ENCODE peak calls at places on chromosomes 2 and 18, in nine cellular contexts. K, U, E, Y, Q, P, Z, T and N are unnamed samples.

GRCh38 chr18:11902522-11903292 is 5.4 kb downstream of the MPPE1 start:
- DNase-seq in K (no peak), U (no peak), E (no peak), Y (no peak), Q (peak; percentile 24), P (no peak), Z (no peak), T (no peak), N (no peak)

GRCh38 chr2:239991689-239992314 is 33.3 kb downstream of the NDUFA10 start:
- DNase-seq in K (no peak), U (peak; percentile 35), E (no peak), Y (no peak), Q (peak; percentile 73), P (no peak), Z (no peak), T (no peak), N (no peak)

GRCh38 chr18:48774941-48775340 is 175.8 kb downstream of the SMAD7 start:
- DNase-seq in K (no peak), U (no peak), E (no peak), Y (no peak), Q (no peak), P (no peak), Z (no peak), T (no peak), N (no peak)

GRCh38 chr2:235098736-235099494 is 147.1 kb downstream of the SH3BP4 start:
- DNase-seq in K (no peak), U (no peak), E (no peak), Y (no peak), Q (peak; percentile 36), P (no peak), Z (no peak), T (no peak), N (no peak)

GRCh38 chr2:239224249-239224605 is 176.6 kb downstream of the HDAC4 start:
- DNase-seq in K (no peak), U (peak; percentile 15), E (peak; percentile 26), Y (no peak), Q (no peak), P (no peak), Z (no peak), T (no peak), N (no peak)

GRCh38 chr2:239654266-239654665 is 253.4 kb upstream of the HDAC4 start:
- DNase-seq in K (no peak), U (no peak), E (no peak), Y (no peak), Q (no peak), P (no peak), Z (no peak), T (no peak), N (no peak)

GRCh38 chr2:25445464-25445863 is 103.7 kb upstream of the DNMT3A start:
- DNase-seq in K (no peak), U (no peak), E (no peak), Y (no peak), Q (no peak), P (no peak), Z (no peak), T (no peak), N (no peak)

GRCh38 chr18:79760348-79760747 is 37.4 kb upstream of the KCNG2 start:
- DNase-seq in K (peak; percentile 2), U (no peak), E (no peak), Y (no peak), Q (no peak), P (no peak), Z (no peak), T (no peak), N (no peak)

GRCh38 chr2:217512259-217512658 is 490.5 kb downstream of the TNS1 start:
- DNase-seq in K (no peak), U (no peak), E (no peak), Y (no peak), Q (no peak), P (no peak), Z (no peak), T (no peak), N (no peak)

GRCh38 chr18:50674307-50674706 is 114.4 kb downstream of the MAPK4 start:
- DNase-seq in K (no peak), U (no peak), E (no peak), Y (no peak), Q (no peak), P (no peak), Z (no peak), T (peak; percentile 62), N (no peak)

GRCh38 chr2:86621290-86621943 is 2.2 kb downstream of the RNF103 start:
- DNase-seq in K (no peak), U (no peak), E (no peak), Y (no peak), Q (peak; percentile 13), P (no peak), Z (no peak), T (no peak), N (no peak)

GRCh38 chr2:242038166-242038927 is 168.8 kb downstream of the RTP5 start:
- DNase-seq in K (peak; percentile 21), U (no peak), E (no peak), Y (no peak), Q (no peak), P (no peak), Z (no peak), T (no peak), N (no peak)

GRCh38 chr2:164800572-164800971 is 41.1 kb downstream of the COBLL1 start:
- DNase-seq in K (no peak), U (no peak), E (no peak), Y (no peak), Q (no peak), P (no peak), Z (no peak), T (no peak), N (no peak)
- H3K4me3 ChIP-seq in K (no peak overlapping the region), U (no peak overlapping the region), E (no peak overlapping the region), Y (no peak overlapping the region), Q (no peak overlapping the region), P (no peak overlapping the region), Z (no peak overlapping the region), T (no peak overlapping the region), N (no peak overlapping the region)

GRCh38 chr2:141565597-141565996 is 565.2 kb downstream of the LRP1B start:
- DNase-seq in K (no peak), U (no peak), E (no peak), Y (no peak), Q (no peak), P (no peak), Z (no peak), T (no peak), N (no peak)

GRCh38 chr2:141557329-141558098 is 573.3 kb downstream of the LRP1B start:
- DNase-seq in K (no peak), U (no peak), E (no peak), Y (no peak), Q (peak; percentile 96), P (no peak), Z (no peak), T (no peak), N (no peak)

GRCh38 chr2:141555876-141556470 is 574.8 kb downstream of the LRP1B start:
- DNase-seq in K (no peak), U (no peak), E (no peak), Y (no peak), Q (no peak), P (no peak), Z (no peak), T (no peak), N (no peak)

GRCh38 chr2:141554810-141555209 is 576.0 kb downstream of the LRP1B start:
- DNase-seq in K (no peak), U (no peak), E (no peak), Y (no peak), Q (peak; percentile 63), P (no peak), Z (no peak), T (no peak), N (no peak)

DNA sequence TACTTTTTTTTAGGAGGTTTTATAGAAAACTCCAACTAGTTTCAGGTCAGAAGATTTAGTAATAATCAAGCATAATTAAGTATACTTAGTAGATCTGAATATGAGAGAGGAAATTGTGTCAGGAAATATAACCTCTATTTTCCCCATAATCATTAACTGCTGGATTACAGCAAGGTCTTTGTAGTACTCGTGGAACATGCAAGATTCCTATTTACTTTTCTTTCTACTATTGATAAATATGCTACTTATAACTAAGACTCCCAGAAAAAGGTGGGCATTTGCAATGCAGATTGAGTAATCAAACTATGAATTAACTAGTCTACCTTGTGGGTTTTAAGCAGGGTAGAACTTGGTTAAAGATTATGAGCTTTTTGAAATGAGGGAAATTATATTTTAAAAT is 570.1 kb downstream of the LRP1B start:
- DNase-seq in K (no peak), U (no peak), E (no peak), Y (no peak), Q (no peak), P (no peak), Z (no peak), T (no peak), N (no peak)
- H3K4me3 ChIP-seq in K (no peak overlapping the region), U (no peak overlapping the region), E (no peak overlapping the region), Y (no peak overlapping the region), Q (no peak overlapping the region), P (no peak overlapping the region), Z (no peak overlapping the region), T (no peak overlapping the region), N (no peak overlapping the region)

GRCh38 chr2:98731709-98732349 is 897 bp upstream of the MGAT4A start:
- DNase-seq in K (no peak), U (no peak), E (no peak), Y (no peak), Q (no peak), P (no peak), Z (no peak), T (no peak), N (no peak)

GRCh38 chr2:98730053-98730850 is 680 bp downstream of the MGAT4A start:
- DNase-seq in K (peak; percentile 75), U (peak; percentile 49), E (peak; percentile 77), Y (peak; percentile 29), Q (no peak), P (peak; percentile 53), Z (peak; percentile 46), T (peak; percentile 48), N (peak; percentile 45)

GRCh38 chr2:98730851-98731708 is at the start of gene MGAT4A:
- DNase-seq in K (peak; percentile 90), U (peak; percentile 63), E (peak; percentile 91), Y (peak; percentile 77), Q (no peak), P (peak; percentile 70), Z (peak; percentile 85), T (peak; percentile 88), N (peak; percentile 94)

GRCh38 chr2:98734157-98734556 is 3.2 kb upstream of the MGAT4A start:
- DNase-seq in K (no peak), U (no peak), E (no peak), Y (no peak), Q (no peak), P (no peak), Z (no peak), T (no peak), N (no peak)

GRCh38 chr2:98732430-98733051 is 1.6 kb upstream of the MGAT4A start:
- DNase-seq in K (no peak), U (no peak), E (no peak), Y (no peak), Q (no peak), P (no peak), Z (no peak), T (no peak), N (no peak)
- H3K4me3 ChIP-seq in K (no peak overlapping the region), U (no peak overlapping the region), E (no peak overlapping the region), Y (peak overlapping the region; percentile 61), Q (no peak overlapping the region), P (no peak overlapping the region), Z (peak overlapping the region; percentile 89), T (no peak overlapping the region), N (no peak overlapping the region)

DNA sequence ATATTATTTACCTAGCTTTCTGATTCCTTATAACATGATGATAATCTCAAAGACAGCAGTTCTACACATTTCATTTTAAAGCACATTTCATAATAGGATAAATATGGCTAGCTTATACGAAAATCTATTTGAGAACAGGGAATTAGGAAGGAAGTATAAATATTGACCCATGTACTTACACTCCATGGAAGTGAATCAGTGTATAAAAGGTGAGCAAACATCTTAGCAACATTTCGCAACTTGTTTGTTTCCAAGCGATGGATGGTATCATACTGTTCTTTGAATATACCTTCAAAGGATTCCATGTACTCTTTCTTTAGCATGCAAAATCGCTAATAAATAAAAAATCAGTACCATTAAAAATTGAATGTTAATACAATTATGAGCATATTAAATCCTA is 53.1 kb downstream of the CWC22 start:
- DNase-seq in K (no peak), U (no peak), E (no peak), Y (no peak), Q (no peak), P (no peak), Z (no peak), T (no peak), N (no peak)
- H3K4me3 ChIP-seq in K (no peak overlapping the region), U (no peak overlapping the region), E (no peak overlapping the region), Y (no peak overlapping the region), Q (no peak overlapping the region), P (no peak overlapping the region), Z (no peak overlapping the region), T (no peak overlapping the region), N (no peak overlapping the region)